ENCODE peak calls at places on chromosomes 1 and 21, in seven cellular contexts. Q is heart right ventricle, D is GM23338, K is heart left ventricle, E is dorsolateral prefrontal cortex, F is cardiac muscle cell, W is psoas muscle. S is an unnamed sample.

GRCh38 chr1:2240251-2241156 is 12.4 kb downstream of the SKI start:
- DNase-seq in Q (peak), D (no peak), K (peak), E (peak), F (peak), W (peak), S (peak)

GRCh38 chr1:20885121-20885520 is 98.0 kb upstream of the HP1BP3 start:
- DNase-seq in Q (no peak), D (peak), K (no peak), E (no peak), F (peak), W (no peak), S (no peak)

GRCh38 chr1:64745181-64745985 is 508 bp downstream of the RAVER2 start:
- DNase-seq in Q (peak), D (peak), K (no peak), E (no peak), F (peak), W (peak), S (peak)

GRCh38 chr21:36640260-36641244 is 58.4 kb upstream of the SIM2 start:
- DNase-seq in Q (no peak), D (peak), K (no peak), E (no peak), F (no peak), W (no peak), S (no peak)

GRCh38 chr21:46207920-46208571 is 20.5 kb downstream of the LSS start:
- DNase-seq in Q (no peak), D (no peak), K (no peak), E (no peak), F (no peak), W (no peak), S (no peak)

GRCh38 chr1:244112646-244113045 is 61.6 kb downstream of the ZBTB18 start:
- DNase-seq in Q (no peak), D (no peak), K (no peak), E (no peak), F (peak), W (no peak), S (no peak)

GRCh38 chr1:8889925-8890785 is 11.7 kb upstream of the ENO1 start:
- DNase-seq in Q (peak), D (no peak), K (peak), E (peak), F (peak), W (peak), S (peak)

GRCh38 chr21:42513151-42513984 is at the start of gene SLC37A1:
- DNase-seq in Q (no peak), D (peak), K (no peak), E (no peak), F (no peak), W (peak), S (peak)

GRCh38 chr1:93672069-93672468 is 9.6 kb downstream of the BCAR3 start:
- DNase-seq in Q (peak), D (no peak), K (peak), E (no peak), F (peak), W (peak), S (no peak)

GRCh38 chr1:198584163-198584562 is 43.7 kb upstream of the ATP6V1G3 start:
- DNase-seq in Q (no peak), D (peak), K (no peak), E (no peak), F (no peak), W (no peak), S (peak)

GRCh38 chr1:110098222-110099026 is 13.8 kb upstream of the UBL4B start:
- DNase-seq in Q (no peak), D (no peak), K (no peak), E (no peak), F (no peak), W (no peak), S (no peak)

DNA sequence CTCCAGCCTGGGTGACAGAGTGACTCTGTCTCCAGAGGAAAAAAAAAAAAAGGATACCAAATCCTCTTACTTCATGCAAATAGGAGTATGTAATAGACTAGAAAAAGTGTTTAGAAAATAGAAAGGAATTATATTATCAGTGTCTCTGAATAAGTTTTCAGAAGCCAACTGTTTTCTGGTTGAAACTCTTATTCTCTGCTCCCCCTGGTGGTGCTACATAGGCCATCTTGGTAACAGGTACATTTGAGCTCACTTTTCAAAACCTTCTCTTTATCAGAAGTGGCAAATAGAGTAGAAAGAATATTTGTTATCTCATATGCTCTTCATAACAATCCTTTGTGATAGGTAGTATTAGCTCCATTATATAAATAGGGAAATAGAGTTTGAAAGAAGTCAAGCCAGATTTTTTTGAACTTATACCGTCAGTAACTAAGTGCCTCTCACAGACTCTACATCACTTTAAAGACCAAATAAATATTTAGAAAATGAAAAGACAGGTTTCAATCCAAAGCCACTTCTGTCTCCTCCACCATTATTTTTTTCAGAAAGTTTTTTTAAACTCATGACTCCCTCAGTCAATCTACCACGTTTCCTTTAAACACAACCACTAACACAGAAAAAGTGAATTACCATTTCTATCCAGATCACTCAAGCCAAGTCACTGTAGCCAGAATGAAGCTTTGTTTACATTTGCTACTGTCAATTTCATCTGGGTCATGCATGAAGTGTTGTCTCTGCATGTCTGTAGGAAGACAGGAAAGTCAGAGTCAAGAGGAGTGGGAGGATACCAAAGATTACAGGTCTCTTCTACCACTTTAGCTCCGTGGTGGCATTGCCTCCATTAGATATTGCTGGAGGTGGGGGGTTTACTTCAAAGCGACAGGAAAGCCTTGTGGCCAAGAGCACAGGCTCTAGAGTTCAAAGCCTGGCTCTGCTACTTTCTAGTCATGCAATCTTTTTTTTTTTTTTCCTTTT is 45.6 kb downstream of the IL23R start:
- DNase-seq in Q (peak), D (peak), K (no peak), E (no peak), F (peak), W (no peak), S (no peak)
- TF ChIP-seq CTCF in Q (peak), D (peak), K (peak), E (peak), F (peak), W (peak), S (peak)

DNA sequence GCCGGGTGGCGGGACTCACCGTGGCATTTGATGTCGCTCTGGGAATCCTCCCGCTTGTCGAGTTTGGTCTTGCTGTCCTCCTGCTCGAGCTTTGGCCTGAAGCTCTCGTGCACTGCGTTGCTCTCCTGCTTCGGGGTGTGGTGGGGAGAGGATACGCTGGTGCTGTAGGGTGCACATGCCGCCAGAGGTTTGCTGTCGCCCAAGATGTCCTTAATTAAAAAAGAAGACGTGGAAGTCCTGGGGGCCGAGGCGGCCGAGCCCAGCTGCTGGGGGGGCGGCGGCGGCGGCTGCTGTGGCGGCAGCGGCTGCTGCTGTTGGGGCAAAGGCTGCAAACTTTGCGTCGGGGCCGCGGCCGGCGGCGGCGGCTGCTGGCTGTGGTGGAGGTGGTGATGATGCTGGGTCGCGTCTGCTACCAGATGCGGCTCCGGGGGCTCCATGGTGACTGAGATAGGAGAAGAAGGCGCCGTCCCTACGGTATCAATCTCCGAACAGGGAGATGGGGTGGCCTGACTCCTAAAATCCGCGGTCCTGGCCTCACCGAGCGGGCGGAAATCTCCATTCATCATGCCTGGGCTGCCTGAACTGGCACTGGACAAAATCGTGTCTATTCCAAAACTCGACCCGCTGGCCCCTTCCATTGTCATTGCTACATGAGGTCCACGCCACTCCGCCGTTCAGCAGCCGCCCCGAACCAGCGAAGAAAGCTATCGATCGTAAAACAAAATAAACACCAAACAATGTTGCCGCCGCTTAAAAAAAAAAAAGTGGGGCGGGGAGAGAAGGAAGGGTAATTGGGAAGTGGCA is at the start of gene BARHL2:
- DNase-seq in Q (no peak), D (peak), K (no peak), E (no peak), F (no peak), W (no peak), S (no peak)
- H3K4me3 ChIP-seq in Q (peak), D (peak), K (peak), E (no peak), F (peak), W (peak), S (no peak)

GRCh38 chr1:27153549-27153886 is 1.4 kb downstream of the SLC9A1 start:
- DNase-seq in Q (no peak), D (no peak), K (no peak), E (no peak), F (no peak), W (no peak), S (peak)
- H3K27ac ChIP-seq in Q (peak), D (no peak), K (peak), E (peak), F (peak), W (peak), S (no peak)

GRCh38 chr1:6378096-6378746 is 15.3 kb downstream of the ACOT7 start:
- DNase-seq in Q (no peak), D (peak), K (no peak), E (no peak), F (no peak), W (no peak), S (no peak)
- TF ChIP-seq CTCF in Q (no peak), D (peak), K (no peak), E (no peak), F (peak), W (no peak), S (no peak)

GRCh38 chr1:59142663-59143487 is 154.0 kb upstream of the FGGY start:
- DNase-seq in Q (no peak), D (peak), K (no peak), E (no peak), F (peak), W (no peak), S (no peak)
- H3K4me3 ChIP-seq in Q (no peak), D (no peak), K (no peak), E (no peak), F (no peak), W (no peak), S (no peak)

S was measured in kidney.